ENCODE peak calls at places on chromosome 2, in nine cellular contexts. E, S, W, Q, V, T, Z, C and X are unnamed samples.

GRCh38 chr2:105373895-105374401 is 24.9 kb downstream of the FHL2 start:
- DNase-seq in C (no peak), Q (no peak), Z (no peak), E (no peak), W (no peak), V (no peak), S (peak), T (no peak), X (no peak)

GRCh38 chr2:241900251-241901017 is 30.9 kb downstream of the RTP5 start:
- DNase-seq in Z (no peak), Q (no peak), W (no peak), S (no peak), T (no peak), C (no peak), V (peak), E (no peak), X (no peak)

GRCh38 chr2:8636041-8636491 is 45.8 kb upstream of the ID2 start:
- DNase-seq in W (no peak), Q (no peak), V (no peak), Z (no peak), C (no peak), E (no peak), S (no peak), T (peak), X (no peak)

GRCh38 chr2:240986787-240987411 is 11.5 kb upstream of the SNED1 start:
- DNase-seq in E (peak), Q (no peak), V (peak), T (no peak), W (no peak), Z (peak), S (no peak), C (no peak), X (no peak)

GRCh38 chr2:172931256-172931894 is 144.3 kb upstream of the MAP3K20 start:
- DNase-seq in E (peak), V (no peak), Q (no peak), Z (peak), T (peak), C (no peak), S (no peak), W (no peak), X (no peak)

GRCh38 chr2:218006741-218007140 is 3.9 kb upstream of the TNS1 start:
- DNase-seq in E (no peak), Q (no peak), T (no peak), Z (no peak), W (no peak), C (no peak), V (no peak), S (no peak), X (peak)

GRCh38 chr2:206361407-206362045 is 81.8 kb upstream of the ADAM23 start:
- DNase-seq in V (no peak), Q (no peak), T (no peak), S (no peak), C (no peak), W (no peak), E (no peak), Z (no peak), X (no peak)

GRCh38 chr2:218162817-218163216 is 3.9 kb downstream of the CXCR1 start:
- DNase-seq in C (no peak), W (no peak), E (no peak), Q (no peak), S (no peak), T (no peak), V (no peak), Z (no peak), X (no peak)

GRCh38 chr2:169165791-169166190 is 96.4 kb downstream of the DHRS9 start:
- DNase-seq in V (no peak), E (no peak), C (no peak), W (no peak), Q (no peak), Z (no peak), T (no peak), S (no peak), X (no peak)

GRCh38 chr2:79622508-79622907 is 109.7 kb downstream of the CTNNA2 start:
- DNase-seq in T (no peak), S (no peak), Z (no peak), C (no peak), W (no peak), E (no peak), Q (no peak), V (no peak), X (no peak)

GRCh38 chr2:100142393-100142792 is at the start of gene AFF3:
- DNase-seq in Q (peak), S (peak), Z (no peak), E (no peak), W (no peak), C (no peak), V (no peak), T (no peak), X (no peak)

GRCh38 chr2:48016620-48017019 is 110.3 kb upstream of the FBXO11 start:
- DNase-seq in V (no peak), W (no peak), S (no peak), Q (no peak), Z (no peak), T (no peak), E (no peak), C (no peak), X (no peak)

GRCh38 chr2:225104321-225104720 is 62.1 kb upstream of the DOCK10 start:
- DNase-seq in E (peak), S (no peak), Q (no peak), W (no peak), C (no peak), V (no peak), Z (no peak), T (no peak), X (no peak)
- H3K4me3 ChIP-seq in E (no peak), S (no peak), Q (no peak), W (no peak), C (no peak), V (no peak), Z (no peak), T (no peak), X (no peak)

GRCh38 chr2:109533823-109534222 is 79.9 kb downstream of the SEPTIN10 start:
- DNase-seq in Z (no peak), W (no peak), S (no peak), E (no peak), T (no peak), Q (no peak), V (no peak), C (no peak), X (no peak)
- H3K4me3 ChIP-seq in Z (no peak), W (no peak), S (no peak), E (no peak), T (no peak), Q (no peak), V (no peak), C (no peak), X (no peak)

GRCh38 chr2:205276071-205276777 is 406.1 kb upstream of the NRP2 start:
- DNase-seq in C (no peak), T (peak), S (no peak), V (no peak), W (no peak), Z (no peak), E (no peak), Q (no peak), X (no peak)
- H3K4me3 ChIP-seq in C (no peak), T (no peak), S (no peak), V (no peak), W (no peak), Z (no peak), E (no peak), Q (no peak), X (no peak)

GRCh38 chr2:129922571-129923264 is 56.7 kb upstream of the RAB6C start:
- DNase-seq in Z (no peak), C (no peak), E (no peak), Q (no peak), V (no peak), T (peak), S (no peak), W (no peak), X (no peak)

GRCh38 chr2:129925381-129925780 is 54.1 kb upstream of the RAB6C start:
- DNase-seq in W (no peak), S (no peak), C (no peak), E (no peak), Z (no peak), Q (no peak), V (no peak), T (no peak), X (no peak)

GRCh38 chr2:129918604-129919003 is 60.9 kb upstream of the RAB6C start:
- DNase-seq in Z (no peak), T (no peak), Q (no peak), W (no peak), V (no peak), C (no peak), E (no peak), S (no peak), X (no peak)

GRCh38 chr2:129927696-129928095 is 51.8 kb upstream of the RAB6C start:
- DNase-seq in S (no peak), Q (no peak), Z (no peak), C (no peak), T (no peak), W (no peak), V (no peak), E (no peak), X (no peak)

DNA sequence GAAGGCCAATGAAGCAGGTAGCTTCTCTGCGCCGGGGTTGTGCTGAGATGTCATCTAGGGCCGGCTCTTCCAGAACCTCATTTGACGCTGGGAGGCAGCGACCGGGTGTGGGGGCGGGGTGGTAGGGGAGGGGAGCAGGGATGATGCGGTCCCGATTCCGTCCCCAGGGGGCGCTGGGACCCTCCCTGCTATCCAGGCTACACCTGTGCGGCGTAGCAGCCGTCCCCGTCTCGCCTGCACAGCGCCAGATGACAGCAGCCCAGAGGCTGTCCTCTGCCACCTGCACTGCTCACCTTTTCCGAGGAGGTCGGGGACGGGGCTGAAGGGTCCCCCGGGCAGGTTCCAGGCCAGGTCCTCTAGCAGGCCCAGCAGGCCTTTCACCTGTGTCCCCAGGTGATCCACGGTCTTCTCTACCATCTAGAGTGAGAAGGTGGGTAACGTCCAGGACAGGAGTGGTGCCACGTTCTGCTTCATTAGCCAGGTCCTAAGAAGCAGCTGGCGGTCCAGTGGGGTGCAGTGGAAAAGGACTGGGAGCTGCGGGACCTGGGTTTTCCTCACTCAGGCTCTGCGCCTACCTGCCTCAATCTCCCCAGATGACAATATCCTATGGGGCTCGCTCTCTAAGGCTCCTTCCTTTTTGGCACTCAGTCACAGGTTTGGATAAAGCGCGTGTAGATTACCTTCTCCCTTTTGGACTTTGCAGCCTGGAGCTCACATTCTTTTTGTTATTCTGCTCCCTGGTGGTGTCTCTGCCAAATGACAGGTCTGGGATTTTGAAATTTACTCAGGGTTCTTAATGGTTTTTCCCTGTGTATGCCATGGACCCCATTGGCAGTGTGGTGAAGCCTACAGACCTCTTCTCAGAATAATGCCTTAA is 56.0 kb upstream of the RAB6C start:
- DNase-seq in Q (no peak), Z (peak), V (peak), W (no peak), S (no peak), E (peak), C (no peak), T (peak), X (no peak)
- H3K4me3 ChIP-seq in Q (no peak), Z (no peak), V (no peak), W (no peak), S (no peak), E (no peak), C (no peak), T (peak), X (no peak)